ENCODE peak calls at places on chromosomes 3 and 15, in eight cellular contexts. B, T, A, M, G, Q, F and P are unnamed samples.

GRCh38 chr15:63133786-63134185 is 12.1 kb downstream of the LACTB start:
- DNase-seq in B (no peak), T (peak; percentile 79), A (no peak), M (peak; percentile 75), G (no peak), Q (no peak), F (peak; percentile 30), P (no peak)

GRCh38 chr3:105906834-105907233 is 38.0 kb upstream of the CBLB start:
- DNase-seq in B (no peak), T (peak; percentile 94), A (no peak), M (peak; percentile 86), G (peak; percentile 29), Q (no peak), F (peak; percentile 61), P (no peak)

GRCh38 chr3:179015551-179016020 is 56.0 kb downstream of the ZMAT3 start:
- DNase-seq in B (peak; percentile 84), T (peak; percentile 85), A (peak; percentile 23), M (peak; percentile 83), G (peak; percentile 70), Q (peak; percentile 81), F (peak; percentile 96), P (no peak)

GRCh38 chr3:42961633-42962032 is 17.5 kb upstream of the GASK1A start:
- DNase-seq in B (peak; percentile 72), T (peak; percentile 80), A (no peak), M (peak; percentile 56), G (peak; percentile 30), Q (peak; percentile 42), F (peak; percentile 80), P (no peak)

GRCh38 chr15:101305820-101306255 is 10.8 kb upstream of the SNRPA1 start:
- DNase-seq in B (no peak), T (no peak), A (no peak), M (no peak), G (no peak), Q (no peak), F (no peak), P (peak; percentile 64)

GRCh38 chr3:7875858-7876442 is 625.7 kb upstream of the LMCD1 start:
- DNase-seq in B (no peak), T (peak; percentile 3), A (no peak), M (no peak), G (no peak), Q (no peak), F (no peak), P (no peak)

GRCh38 chr3:55143928-55144671 is 216.2 kb upstream of the LRTM1 start:
- DNase-seq in B (no peak), T (peak; percentile 27), A (no peak), M (peak; percentile 54), G (no peak), Q (no peak), F (no peak), P (peak; percentile 86)

GRCh38 chr15:90336705-90337141 is 15.4 kb upstream of the ZNF774 start:
- DNase-seq in B (no peak), T (peak; percentile 15), A (no peak), M (peak; percentile 85), G (peak; percentile 69), Q (no peak), F (peak; percentile 98), P (peak; percentile 77)

GRCh38 chr3:184186184-184186901 is at the start of gene ABCF3:
- DNase-seq in B (no peak), T (peak; percentile 64), A (no peak), M (peak; percentile 54), G (no peak), Q (no peak), F (peak; percentile 28), P (peak; percentile 87)

GRCh38 chr3:10484709-10485108 is 20.7 kb downstream of the ATP2B2 start:
- DNase-seq in B (no peak), T (no peak), A (no peak), M (no peak), G (no peak), Q (no peak), F (no peak), P (peak; percentile 53)

GRCh38 chr3:16290007-16290826 is 25.2 kb downstream of the OXNAD1 start:
- DNase-seq in B (peak; percentile 63), T (peak; percentile 74), A (no peak), M (peak; percentile 67), G (peak; percentile 47), Q (peak; percentile 37), F (peak; percentile 73), P (no peak)

GRCh38 chr3:169402667-169403360 is 260.7 kb downstream of the MECOM start:
- DNase-seq in B (no peak), T (no peak), A (no peak), M (no peak), G (no peak), Q (no peak), F (no peak), P (no peak)

GRCh38 chr15:91316123-91316522 is 216.1 kb downstream of the SV2B start:
- DNase-seq in B (no peak), T (no peak), A (no peak), M (no peak), G (no peak), Q (no peak), F (no peak), P (no peak)

GRCh38 chr3:69527498-69527897 is 141.6 kb upstream of the FRMD4B start:
- DNase-seq in B (no peak), T (no peak), A (no peak), M (no peak), G (no peak), Q (no peak), F (no peak), P (no peak)

GRCh38 chr15:40282870-40283614 is at the start of gene ANKRD63:
- DNase-seq in B (no peak), T (no peak), A (no peak), M (no peak), G (no peak), Q (no peak), F (peak; percentile 20), P (no peak)

GRCh38 chr3:67067251-67067650 is 69.1 kb downstream of the KBTBD8 start:
- DNase-seq in B (no peak), T (no peak), A (no peak), M (no peak), G (no peak), Q (no peak), F (no peak), P (no peak)
- H3K4me2 ChIP-seq in B (no peak overlapping the region), T (no peak overlapping the region), A (no peak overlapping the region), M (no peak overlapping the region), G (no peak overlapping the region), Q (no peak overlapping the region), F (no peak overlapping the region), P (no peak overlapping the region)

GRCh38 chr3:170632780-170633179 is 46.9 kb upstream of the SLC7A14 start:
- DNase-seq in B (no peak), T (no peak), A (no peak), M (no peak), G (no peak), Q (no peak), F (peak; percentile 22), P (no peak)
- H3K9me3 ChIP-seq in B (no peaks in the 10 kb centered on the region), T (no peaks in the 10 kb centered on the region), A (no peaks in the 10 kb centered on the region), M (no peaks in the 10 kb centered on the region), G (no peaks in the 10 kb centered on the region), Q (no peaks in the 10 kb centered on the region), F (no peaks in the 10 kb centered on the region), P (no peaks in the 10 kb centered on the region)

GRCh38 chr15:83290236-83290635 is 5.8 kb upstream of the BNC1 start:
- DNase-seq in B (no peak), T (no peak), A (no peak), M (no peak), G (no peak), Q (no peak), F (no peak), P (no peak)

GRCh38 chr15:83289160-83289559 is 4.7 kb upstream of the BNC1 start:
- DNase-seq in B (no peak), T (no peak), A (no peak), M (peak; percentile 61), G (no peak), Q (no peak), F (peak; percentile 44), P (peak; percentile 61)

GRCh38 chr15:83285979-83286553 is 1.6 kb upstream of the BNC1 start:
- DNase-seq in B (peak; percentile 18), T (peak; percentile 58), A (no peak), M (peak; percentile 88), G (peak; percentile 70), Q (no peak), F (peak; percentile 87), P (peak; percentile 94)

GRCh38 chr15:83287541-83288027 is 3.1 kb upstream of the BNC1 start:
- DNase-seq in B (no peak), T (peak; percentile 97), A (no peak), M (peak; percentile 98), G (peak; percentile 72), Q (no peak), F (peak; percentile 96), P (peak; percentile 97)

DNA sequence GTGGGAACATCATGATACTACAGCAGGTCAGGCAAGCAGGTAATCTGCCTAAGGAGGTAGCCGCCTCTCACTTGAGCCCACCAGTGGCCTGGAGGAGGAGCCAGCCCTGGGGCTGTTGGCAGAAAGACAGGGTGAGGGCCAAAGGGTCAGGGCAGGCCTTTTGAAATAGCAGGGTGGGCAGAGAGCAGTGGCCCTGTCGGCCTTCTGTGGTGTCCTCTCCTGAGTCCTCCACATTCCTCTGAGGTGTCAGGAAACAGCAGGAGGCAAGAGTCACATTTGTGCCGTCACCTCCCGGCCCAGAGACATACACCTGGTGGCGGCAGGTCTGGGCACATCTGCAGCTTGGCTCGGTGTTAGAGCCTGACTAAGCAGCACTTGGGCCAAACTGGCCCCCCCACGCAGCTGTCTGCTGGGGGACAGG is 3.9 kb upstream of the BNC1 start:
- DNase-seq in B (no peak), T (no peak), A (no peak), M (no peak), G (no peak), Q (no peak), F (peak; percentile 79), P (no peak)
- H3K27ac ChIP-seq in B (no peak overlapping the region), T (peak overlapping the region; percentile 70), A (no peak overlapping the region), M (no peak overlapping the region), G (peak overlapping the region; percentile 69), Q (no peak overlapping the region), F (peak overlapping the region; percentile 94), P (peak overlapping the region; percentile 91)

DNA sequence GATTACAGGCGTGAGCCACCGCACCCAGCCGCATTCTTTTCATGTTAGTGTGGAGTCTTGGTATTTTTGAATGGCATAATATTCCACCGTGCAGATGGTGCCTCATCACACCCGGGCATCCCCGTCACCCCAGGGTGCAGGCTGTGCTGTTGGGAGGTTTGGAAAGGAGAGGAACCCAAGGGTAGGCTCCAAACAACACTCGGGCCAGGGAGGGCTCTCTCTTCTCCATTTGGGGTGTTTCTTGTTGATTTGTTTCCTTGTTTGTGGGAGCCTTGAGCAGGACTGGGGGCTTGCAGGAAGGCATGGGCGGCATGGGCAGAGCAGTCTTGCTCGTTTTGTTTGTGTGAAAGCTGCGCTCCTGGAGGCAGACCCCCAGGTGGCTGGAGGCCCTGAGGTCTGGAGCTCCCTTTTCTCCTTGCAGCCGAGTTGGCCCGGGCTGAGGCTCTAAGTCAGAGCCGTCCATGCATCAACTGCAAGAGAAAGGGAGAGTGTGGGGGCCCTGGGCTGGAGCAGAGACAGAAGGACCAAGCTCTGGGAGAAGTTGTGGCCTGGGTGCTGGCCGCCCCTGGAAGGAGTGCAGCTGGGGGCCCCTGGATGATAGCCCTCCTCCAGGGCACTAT is 26.9 kb upstream of the KLF13 start:
- DNase-seq in B (no peak), T (no peak), A (no peak), M (no peak), G (no peak), Q (no peak), F (no peak), P (no peak)
- H3K4me2 ChIP-seq in B (no peak overlapping the region), T (no peak overlapping the region), A (no peak overlapping the region), M (no peak overlapping the region), G (no peak overlapping the region), Q (no peak overlapping the region), F (no peak overlapping the region), P (no peak overlapping the region)